ENCODE peak calls at places on chromosome 15, in five cellular contexts. E is right cardiac atrium; S is CD4-positive, alpha-beta T cell; K is RWPE1; M is small intestine. J is an unnamed sample.

GRCh38 chr15:98506711-98507110 is 141.6 kb upstream of the IGF1R start:
- DNase-seq in K (no peak), S (no peak), E (peak; percentile 63), M (no peak), J (no peak)

GRCh38 chr15:64398575-64398974 is 10.9 kb downstream of the TRIP4 start:
- DNase-seq in K (no peak), E (no peak), M (no peak), S (no peak), J (no peak)

GRCh38 chr15:95260856-95261255 is 1029.5 kb downstream of the MCTP2 start:
- DNase-seq in K (no peak), E (no peak), M (no peak), S (no peak), J (no peak)

GRCh38 chr15:87942316-87942715 is 314.2 kb downstream of the NTRK3 start:
- DNase-seq in E (no peak), K (no peak), M (no peak), S (no peak), J (no peak)

GRCh38 chr15:83225449-83225848 is 17.8 kb upstream of the HDGFL3 start:
- DNase-seq in M (no peak), K (no peak), E (no peak), S (no peak), J (no peak)

GRCh38 chr15:67000896-67001295 is 64.5 kb upstream of the SMAD3 start:
- DNase-seq in S (no peak), E (no peak), K (no peak), M (no peak), J (no peak)

GRCh38 chr15:29871401-29871800 is 49.1 kb upstream of the TJP1 start:
- DNase-seq in E (peak; percentile 66), S (no peak), M (no peak), K (no peak), J (no peak)

GRCh38 chr15:50552238-50552637 is 5.8 kb upstream of the USP50 start:
- DNase-seq in M (no peak), S (no peak), K (no peak), E (no peak), J (no peak)

GRCh38 chr15:80730931-80731330 is 35.8 kb downstream of the ABHD17C start:
- DNase-seq in E (peak; percentile 42), S (no peak), K (no peak), M (no peak), J (no peak)

GRCh38 chr15:101169457-101170071 is 82.3 kb downstream of the CHSY1 start:
- DNase-seq in S (no peak), E (peak; percentile 50), K (no peak), M (no peak), J (no peak)

DNA sequence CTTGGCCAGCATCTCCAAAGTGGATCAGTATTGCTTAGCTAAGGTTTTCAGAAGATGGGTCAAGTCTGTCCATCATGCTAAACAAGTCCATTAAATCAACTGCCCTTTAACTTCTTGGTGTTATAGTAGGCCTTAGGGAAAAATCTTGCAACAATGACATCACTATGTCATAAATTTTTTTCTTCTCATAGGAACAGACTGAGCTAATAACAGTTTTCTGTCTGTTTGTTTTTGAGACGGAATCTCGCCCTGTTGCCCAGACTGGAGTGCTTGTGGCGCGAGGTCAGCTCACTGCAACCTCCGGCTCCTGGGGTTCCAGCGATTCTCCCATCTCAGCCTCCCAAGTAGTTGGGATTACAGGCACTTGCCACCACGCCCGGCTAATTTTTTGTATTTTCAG is 94.2 kb downstream of the EFL1 start:
- DNase-seq in K (no peak), E (no peak), S (no peak), M (no peak), J (no peak)
- H3K27ac ChIP-seq in K (no peak overlapping the region), E (no peak overlapping the region), S (no peak overlapping the region), M (no peak overlapping the region), J (no peak overlapping the region)

GRCh38 chr15:90599639-90600038 is 69.9 kb downstream of the CRTC3 start:
- DNase-seq in M (no peak), E (no peak), S (no peak), K (no peak), J (no peak)

GRCh38 chr15:90600954-90601353 is 71.2 kb downstream of the CRTC3 start:
- DNase-seq in M (no peak), K (no peak), S (no peak), E (no peak), J (no peak)

GRCh38 chr15:90606641-90607040 is 76.9 kb downstream of the CRTC3 start:
- DNase-seq in M (no peak), E (no peak), S (no peak), K (no peak), J (no peak)

GRCh38 chr15:90607361-90607760 is 77.6 kb downstream of the CRTC3 start:
- DNase-seq in K (no peak), S (no peak), M (no peak), E (no peak), J (peak; percentile 88)

GRCh38 chr15:90603893-90604292 is 74.2 kb downstream of the CRTC3 start:
- DNase-seq in S (peak; percentile 58), E (peak; percentile 69), K (no peak), M (peak; percentile 25), J (no peak)
- H3K27ac ChIP-seq in S (no peak overlapping the region), E (no peak overlapping the region), K (no peak overlapping the region), M (no peak overlapping the region), J (no peak overlapping the region)

DNA sequence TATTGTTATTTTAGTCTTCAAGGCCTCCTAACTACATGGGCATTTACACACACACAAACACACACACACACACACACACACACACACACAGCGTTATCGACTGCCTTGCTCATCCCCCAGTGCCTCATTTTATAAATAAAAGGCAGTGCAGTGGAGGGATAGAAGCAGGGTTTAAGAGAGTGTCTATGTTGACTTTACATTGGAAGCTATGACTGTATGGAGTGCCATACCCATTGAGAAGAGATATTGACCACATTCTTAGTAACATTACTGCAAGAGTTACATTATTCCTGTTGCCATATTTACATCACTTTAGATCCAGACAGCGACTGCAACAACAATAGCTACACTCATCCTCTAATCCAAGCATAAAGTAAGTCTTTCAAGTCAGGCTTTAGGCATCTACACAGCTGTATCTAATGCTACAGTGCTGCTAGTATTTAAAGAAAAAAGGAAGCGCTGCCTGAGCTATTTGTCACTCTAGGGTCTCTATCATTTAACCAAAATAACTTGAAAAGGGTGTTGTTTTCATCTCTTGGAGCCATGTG is 210.7 kb upstream of the SEMA6D start:
- DNase-seq in E (peak; percentile 36), K (no peak), M (no peak), S (no peak), J (peak; percentile 14)
- H3K27ac ChIP-seq in E (no peak overlapping the region), K (no peak overlapping the region), M (no peak overlapping the region), S (no peak overlapping the region), J (no peak overlapping the region)

DNA sequence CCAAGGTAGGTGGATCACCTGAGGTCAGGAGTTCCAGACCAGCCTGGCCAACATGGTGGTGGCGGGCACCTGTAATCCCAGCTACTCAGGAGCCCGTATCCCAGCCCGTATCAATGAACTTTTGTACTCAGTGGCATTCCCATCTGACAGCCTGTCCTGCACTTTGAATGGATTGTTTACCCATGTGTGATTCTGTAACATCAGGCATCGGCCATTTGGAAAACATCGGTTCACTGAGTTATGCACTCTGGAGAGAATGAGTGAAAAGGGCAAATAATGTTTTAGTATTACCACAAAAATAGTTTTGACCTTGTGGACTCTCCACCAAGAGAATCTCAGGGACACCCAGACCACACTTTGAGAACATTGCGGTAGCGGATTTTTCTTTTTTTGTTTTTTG is 13.6 kb downstream of the KLHL25 start:
- DNase-seq in E (no peak), S (no peak), M (no peak), K (no peak), J (no peak)
- H3K27ac ChIP-seq in E (no peak overlapping the region), S (no peak overlapping the region), M (no peak overlapping the region), K (no peak overlapping the region), J (no peak overlapping the region)

GRCh38 chr15:57857871-57858270 is 151.4 kb downstream of the POLR2M start:
- DNase-seq in M (no peak), E (no peak), K (no peak), S (no peak), J (no peak)

GRCh38 chr15:57862761-57863160 is 156.2 kb downstream of the POLR2M start:
- DNase-seq in K (no peak), E (no peak), M (no peak), S (no peak), J (no peak)

GRCh38 chr15:57859130-57859685 is 152.7 kb downstream of the POLR2M start:
- DNase-seq in S (no peak), K (no peak), M (no peak), E (no peak), J (no peak)

GRCh38 chr15:57861805-57862586 is 155.5 kb downstream of the POLR2M start:
- DNase-seq in M (peak; percentile 58), E (no peak), K (peak; percentile 45), S (no peak), J (no peak)

DNA sequence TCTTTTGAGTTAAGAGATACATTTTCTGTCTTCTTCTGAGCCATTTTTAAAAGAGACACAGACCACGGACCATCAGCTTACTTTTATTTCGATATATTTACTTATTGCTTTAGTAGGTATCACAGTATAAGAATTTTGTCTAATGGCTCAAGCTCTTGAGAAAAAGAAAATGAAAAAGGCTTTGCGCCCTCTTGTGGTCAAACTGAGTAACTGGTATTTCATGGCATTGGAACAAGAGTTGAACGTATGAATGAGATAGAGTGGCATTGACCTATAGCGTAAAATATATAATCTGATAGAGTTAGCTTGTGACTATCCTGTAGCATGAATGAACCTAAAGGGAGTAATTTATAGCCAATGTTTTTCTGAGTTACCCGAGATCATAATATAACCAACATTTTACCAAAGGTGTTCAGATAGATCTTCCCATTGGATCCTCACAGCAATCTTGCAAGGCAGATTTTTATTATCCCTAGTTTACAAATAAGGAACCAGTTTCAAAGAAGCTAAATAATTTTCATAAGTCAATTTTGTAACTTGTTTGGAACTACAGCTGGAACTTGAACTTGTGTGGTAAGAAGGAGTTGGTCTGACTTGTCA is 154.6 kb downstream of the POLR2M start:
- DNase-seq in M (peak; percentile 79), S (no peak), K (peak; percentile 38), E (no peak), J (peak; percentile 3)
- H3K27ac ChIP-seq in M (no peak overlapping the region), S (no peak overlapping the region), K (no peak overlapping the region), E (no peak overlapping the region), J (no peak overlapping the region)

GRCh38 chr15:73755946-73756345 is 2.8 kb upstream of the INSYN1 start:
- DNase-seq in M (no peak), K (no peak), S (no peak), E (no peak), J (no peak)
- H3K27ac ChIP-seq in M (no peak overlapping the region), K (no peak overlapping the region), S (no peak overlapping the region), E (no peak overlapping the region), J (no peak overlapping the region)

GRCh38 chr15:78070049-78070698 is 7.3 kb downstream of the TBC1D2B start:
- DNase-seq in M (no peak), E (peak; percentile 61), S (peak; percentile 43), K (no peak), J (no peak)
- H3K27ac ChIP-seq in M (peak overlapping the region; percentile 62), E (peak overlapping the region; percentile 42), S (peak overlapping the region; percentile 58), K (no peak overlapping the region), J (no peak overlapping the region)

GRCh38 chr15:68797589-68798377 is 22.9 kb downstream of the ANP32A start:
- DNase-seq in S (no peak), M (no peak), K (no peak), E (peak; percentile 80), J (no peak)
- H3K27ac ChIP-seq in S (no peak overlapping the region), M (no peak overlapping the region), K (peak overlapping the region; percentile 15), E (peak overlapping the region; percentile 50), J (no peak overlapping the region)

J was measured in thyroid gland.